ENCODE peak calls at places on chromosomes 4 and X, in four cellular contexts. A is stimulated activated CD8-positive, alpha-beta memory T cell treated with anti-CD3 and anti-CD28 coated beads, Interleukin-4, amount 100 ng/mL, for 24 hours; R is ascending aorta; M is tibial nerve. K is an unnamed sample.

GRCh38 chrX:84188320-84188834 is 378 bp upstream of the RPS6KA6 start:
- DNase-seq in A (no peak), R (peak), M (no peak), K (peak)

GRCh38 chr4:24063771-24064170 is 173.9 kb upstream of the PPARGC1A start:
- DNase-seq in A (no peak), R (no peak), M (no peak), K (no peak)

GRCh38 chr4:182642831-182643230 is 274.4 kb downstream of the DCTD start:
- DNase-seq in A (no peak), R (no peak), M (no peak), K (no peak)

GRCh38 chr4:173248690-173249089 is 80.1 kb downstream of the GALNT7 start:
- DNase-seq in A (no peak), R (no peak), M (no peak), K (no peak)

GRCh38 chr4:40736910-40737309 is 12.8 kb upstream of the NSUN7 start:
- DNase-seq in A (no peak), R (no peak), M (no peak), K (no peak)

GRCh38 chr4:153212755-153213154 is 8.5 kb downstream of the TRIM2 start:
- DNase-seq in A (no peak), R (no peak), M (no peak), K (no peak)

GRCh38 chrX:118666521-118666920 is 60.9 kb upstream of the IL13RA1 start:
- DNase-seq in A (no peak), R (no peak), M (no peak), K (no peak)

GRCh38 chr4:27692098-27692679 is 831.5 kb downstream of the STIM2 start:
- DNase-seq in A (no peak), R (no peak), M (no peak), K (no peak)

GRCh38 chr4:3464349-3464905 is 1.3 kb downstream of the DOK7 start:
- DNase-seq in A (no peak), R (no peak), M (no peak), K (no peak)

GRCh38 chr4:150820409-150820808 is 194.7 kb downstream of the LRBA start:
- DNase-seq in A (no peak), R (no peak), M (no peak), K (no peak)

GRCh38 chrX:23786268-23786815 is 3.4 kb downstream of the SAT1 start:
- DNase-seq in A (no peak), R (no peak), M (no peak), K (no peak)

GRCh38 chr4:169621754-169622481 is 1.5 kb downstream of the CLCN3 start:
- DNase-seq in A (no peak), R (no peak), M (no peak), K (no peak)

GRCh38 chr4:105171912-105172311 is 25.2 kb downstream of the TET2 start:
- DNase-seq in A (no peak), R (no peak), M (no peak), K (no peak)

GRCh38 chr4:100494166-100494565 is 23.7 kb downstream of the EMCN start:
- DNase-seq in A (no peak), R (no peak), M (no peak), K (no peak)

GRCh38 chr4:176538217-176538925 is 218.6 kb downstream of the SPCS3 start:
- DNase-seq in A (no peak), R (no peak), M (no peak), K (no peak)

K was measured in GM12891.